ENCODE peak calls at places on chromosome 19, in ten cellular contexts. One of them, this sample, is unnamed.

GRCh38 chr19:11096210-11096841 is 7.1 kb downstream of the LDLR start:
- DNase-seq in HEK293T: no peak
- DNase-seq in ELF-1: no peak
- DNase-seq in activated CD4-positive, alpha-beta memory T cell treated with anti-CD3 and anti-CD28 coated beads for 36 hours: peak; percentile 70
- DNase-seq in GM13976: peak; percentile 54
- DNase-seq in activated CD8-positive, alpha-beta memory T cell treated with anti-CD3 and anti-CD28 coated beads for 1 hour: no peak
- DNase-seq in stimulated activated CD4-positive, alpha-beta T cell treated with anti-CD3 and anti-CD28 coated beads, Interleukin-12 subunit alpha, Interleukin-12 subunit beta, amount 100 ng/mL, for 24 hours: no peak
- DNase-seq in iris pigment epithelial cell: peak; percentile 69
- DNase-seq in astrocyte of the cerebellum: peak; percentile 87
- DNase-seq in C1 segment of cervical spinal cord: no peak
- DNase-seq in this sample: no peak

GRCh38 chr19:43432866-43433673 is 18.4 kb downstream of the TEX101 start:
- DNase-seq in GM13976: peak; percentile 72
- DNase-seq in ELF-1: peak; percentile 91
- DNase-seq in HEK293T: peak; percentile 82
- DNase-seq in astrocyte of the cerebellum: peak; percentile 6
- DNase-seq in iris pigment epithelial cell: peak; percentile 53
- DNase-seq in activated CD4-positive, alpha-beta memory T cell treated with anti-CD3 and anti-CD28 coated beads for 36 hours: peak; percentile 77
- DNase-seq in stimulated activated CD4-positive, alpha-beta T cell treated with anti-CD3 and anti-CD28 coated beads, Interleukin-12 subunit alpha, Interleukin-12 subunit beta, amount 100 ng/mL, for 24 hours: peak; percentile 28
- DNase-seq in activated CD8-positive, alpha-beta memory T cell treated with anti-CD3 and anti-CD28 coated beads for 1 hour: peak; percentile 42
- DNase-seq in C1 segment of cervical spinal cord: no peak
- DNase-seq in this sample: peak; percentile 77

GRCh38 chr19:48341006-48341405 is 15.7 kb downstream of the EMP3 start:
- DNase-seq in ELF-1: no peak
- DNase-seq in GM13976: no peak
- DNase-seq in stimulated activated CD4-positive, alpha-beta T cell treated with anti-CD3 and anti-CD28 coated beads, Interleukin-12 subunit alpha, Interleukin-12 subunit beta, amount 100 ng/mL, for 24 hours: no peak
- DNase-seq in HEK293T: no peak
- DNase-seq in activated CD4-positive, alpha-beta memory T cell treated with anti-CD3 and anti-CD28 coated beads for 36 hours: no peak
- DNase-seq in iris pigment epithelial cell: no peak
- DNase-seq in activated CD8-positive, alpha-beta memory T cell treated with anti-CD3 and anti-CD28 coated beads for 1 hour: no peak
- DNase-seq in astrocyte of the cerebellum: no peak
- DNase-seq in C1 segment of cervical spinal cord: no peak
- DNase-seq in this sample: no peak

GRCh38 chr19:2315818-2316353 is 7.9 kb upstream of the LINGO3 start:
- DNase-seq in stimulated activated CD4-positive, alpha-beta T cell treated with anti-CD3 and anti-CD28 coated beads, Interleukin-12 subunit alpha, Interleukin-12 subunit beta, amount 100 ng/mL, for 24 hours: no peak
- DNase-seq in activated CD8-positive, alpha-beta memory T cell treated with anti-CD3 and anti-CD28 coated beads for 1 hour: no peak
- DNase-seq in ELF-1: peak; percentile 79
- DNase-seq in C1 segment of cervical spinal cord: peak; percentile 69
- DNase-seq in astrocyte of the cerebellum: peak; percentile 24
- DNase-seq in iris pigment epithelial cell: peak; percentile 61
- DNase-seq in GM13976: peak; percentile 77
- DNase-seq in HEK293T: no peak
- DNase-seq in activated CD4-positive, alpha-beta memory T cell treated with anti-CD3 and anti-CD28 coated beads for 36 hours: peak; percentile 38
- DNase-seq in this sample: peak; percentile 43

GRCh38 chr19:57559008-57559403 is 657 bp downstream of the ZNF550 start:
- DNase-seq in iris pigment epithelial cell: peak; percentile 22
- DNase-seq in activated CD8-positive, alpha-beta memory T cell treated with anti-CD3 and anti-CD28 coated beads for 1 hour: no peak
- DNase-seq in activated CD4-positive, alpha-beta memory T cell treated with anti-CD3 and anti-CD28 coated beads for 36 hours: peak; percentile 23
- DNase-seq in HEK293T: peak; percentile 17
- DNase-seq in astrocyte of the cerebellum: no peak
- DNase-seq in stimulated activated CD4-positive, alpha-beta T cell treated with anti-CD3 and anti-CD28 coated beads, Interleukin-12 subunit alpha, Interleukin-12 subunit beta, amount 100 ng/mL, for 24 hours: no peak
- DNase-seq in GM13976: peak; percentile 53
- DNase-seq in ELF-1: peak; percentile 33
- DNase-seq in C1 segment of cervical spinal cord: no peak
- DNase-seq in this sample: peak; percentile 36

GRCh38 chr19:54448037-54448773 is 794 bp upstream of the LENG8 start:
- DNase-seq in ELF-1: peak; percentile 78
- DNase-seq in astrocyte of the cerebellum: no peak
- DNase-seq in activated CD4-positive, alpha-beta memory T cell treated with anti-CD3 and anti-CD28 coated beads for 36 hours: peak; percentile 64
- DNase-seq in C1 segment of cervical spinal cord: no peak
- DNase-seq in stimulated activated CD4-positive, alpha-beta T cell treated with anti-CD3 and anti-CD28 coated beads, Interleukin-12 subunit alpha, Interleukin-12 subunit beta, amount 100 ng/mL, for 24 hours: peak; percentile 39
- DNase-seq in GM13976: no peak
- DNase-seq in activated CD8-positive, alpha-beta memory T cell treated with anti-CD3 and anti-CD28 coated beads for 1 hour: no peak
- DNase-seq in iris pigment epithelial cell: peak; percentile 53
- DNase-seq in HEK293T: peak; percentile 43
- DNase-seq in this sample: peak; percentile 71

GRCh38 chr19:18029617-18030338 is 21.8 kb downstream of the ARRDC2 start:
- DNase-seq in activated CD4-positive, alpha-beta memory T cell treated with anti-CD3 and anti-CD28 coated beads for 36 hours: no peak
- DNase-seq in ELF-1: no peak
- DNase-seq in iris pigment epithelial cell: peak; percentile 29
- DNase-seq in activated CD8-positive, alpha-beta memory T cell treated with anti-CD3 and anti-CD28 coated beads for 1 hour: no peak
- DNase-seq in GM13976: no peak
- DNase-seq in C1 segment of cervical spinal cord: no peak
- DNase-seq in stimulated activated CD4-positive, alpha-beta T cell treated with anti-CD3 and anti-CD28 coated beads, Interleukin-12 subunit alpha, Interleukin-12 subunit beta, amount 100 ng/mL, for 24 hours: no peak
- DNase-seq in astrocyte of the cerebellum: no peak
- DNase-seq in HEK293T: no peak
- DNase-seq in this sample: no peak

GRCh38 chr19:30222428-30222873 is 149.7 kb upstream of the ZNF536 start:
- DNase-seq in activated CD8-positive, alpha-beta memory T cell treated with anti-CD3 and anti-CD28 coated beads for 1 hour: no peak
- DNase-seq in astrocyte of the cerebellum: no peak
- DNase-seq in iris pigment epithelial cell: no peak
- DNase-seq in GM13976: peak; percentile 76
- DNase-seq in HEK293T: peak; percentile 74
- DNase-seq in ELF-1: peak; percentile 36
- DNase-seq in C1 segment of cervical spinal cord: no peak
- DNase-seq in stimulated activated CD4-positive, alpha-beta T cell treated with anti-CD3 and anti-CD28 coated beads, Interleukin-12 subunit alpha, Interleukin-12 subunit beta, amount 100 ng/mL, for 24 hours: no peak
- DNase-seq in activated CD4-positive, alpha-beta memory T cell treated with anti-CD3 and anti-CD28 coated beads for 36 hours: peak; percentile 29
- DNase-seq in this sample: peak; percentile 71

GRCh38 chr19:16771618-16772017 is 52.0 kb downstream of the NWD1 start:
- DNase-seq in iris pigment epithelial cell: peak; percentile 71
- DNase-seq in GM13976: peak; percentile 81
- DNase-seq in HEK293T: peak; percentile 85
- DNase-seq in activated CD4-positive, alpha-beta memory T cell treated with anti-CD3 and anti-CD28 coated beads for 36 hours: peak; percentile 81
- DNase-seq in stimulated activated CD4-positive, alpha-beta T cell treated with anti-CD3 and anti-CD28 coated beads, Interleukin-12 subunit alpha, Interleukin-12 subunit beta, amount 100 ng/mL, for 24 hours: peak; percentile 52
- DNase-seq in activated CD8-positive, alpha-beta memory T cell treated with anti-CD3 and anti-CD28 coated beads for 1 hour: peak; percentile 58
- DNase-seq in C1 segment of cervical spinal cord: peak; percentile 14
- DNase-seq in astrocyte of the cerebellum: peak; percentile 66
- DNase-seq in ELF-1: peak; percentile 96
- DNase-seq in this sample: peak; percentile 76

GRCh38 chr19:15372891-15373301 is 6.7 kb downstream of the AKAP8 start:
- DNase-seq in iris pigment epithelial cell: no peak
- DNase-seq in ELF-1: no peak
- DNase-seq in stimulated activated CD4-positive, alpha-beta T cell treated with anti-CD3 and anti-CD28 coated beads, Interleukin-12 subunit alpha, Interleukin-12 subunit beta, amount 100 ng/mL, for 24 hours: no peak
- DNase-seq in activated CD8-positive, alpha-beta memory T cell treated with anti-CD3 and anti-CD28 coated beads for 1 hour: no peak
- DNase-seq in C1 segment of cervical spinal cord: no peak
- DNase-seq in GM13976: no peak
- DNase-seq in astrocyte of the cerebellum: no peak
- DNase-seq in HEK293T: no peak
- DNase-seq in activated CD4-positive, alpha-beta memory T cell treated with anti-CD3 and anti-CD28 coated beads for 36 hours: no peak
- DNase-seq in this sample: no peak

GRCh38 chr19:14561832-14562351 is 10.0 kb downstream of the NDUFB7 start:
- DNase-seq in astrocyte of the cerebellum: no peak
- DNase-seq in activated CD4-positive, alpha-beta memory T cell treated with anti-CD3 and anti-CD28 coated beads for 36 hours: no peak
- DNase-seq in HEK293T: no peak
- DNase-seq in stimulated activated CD4-positive, alpha-beta T cell treated with anti-CD3 and anti-CD28 coated beads, Interleukin-12 subunit alpha, Interleukin-12 subunit beta, amount 100 ng/mL, for 24 hours: no peak
- DNase-seq in iris pigment epithelial cell: peak; percentile 44
- DNase-seq in ELF-1: peak; percentile 64
- DNase-seq in GM13976: peak; percentile 73
- DNase-seq in activated CD8-positive, alpha-beta memory T cell treated with anti-CD3 and anti-CD28 coated beads for 1 hour: no peak
- DNase-seq in C1 segment of cervical spinal cord: peak; percentile 60
- DNase-seq in this sample: no peak

GRCh38 chr19:12794936-12795335 is 3.6 kb downstream of the JUNB start:
- DNase-seq in C1 segment of cervical spinal cord: no peak
- DNase-seq in stimulated activated CD4-positive, alpha-beta T cell treated with anti-CD3 and anti-CD28 coated beads, Interleukin-12 subunit alpha, Interleukin-12 subunit beta, amount 100 ng/mL, for 24 hours: no peak
- DNase-seq in ELF-1: no peak
- DNase-seq in activated CD4-positive, alpha-beta memory T cell treated with anti-CD3 and anti-CD28 coated beads for 36 hours: no peak
- DNase-seq in iris pigment epithelial cell: no peak
- DNase-seq in HEK293T: no peak
- DNase-seq in astrocyte of the cerebellum: no peak
- DNase-seq in GM13976: no peak
- DNase-seq in activated CD8-positive, alpha-beta memory T cell treated with anti-CD3 and anti-CD28 coated beads for 1 hour: no peak
- DNase-seq in this sample: no peak

This sample was measured in A549.